ENCODE peak calls at places on chromosomes 2 and 18, in four cellular contexts. N is A549, Y is breast epithelium, B is AG10803. J is an unnamed sample.
A peak's percentile ranks its signal among the peaks of the same experiment; 100 is the strongest.

GRCh38 chr2:241767464-241768250 is 9.0 kb upstream of the GAL3ST2 start:
- DNase-seq in B (no peak), Y (peak; percentile 5), N (no peak), J (no peak)

GRCh38 chr2:180657054-180657453 is 323.4 kb upstream of the UBE2E3 start:
- DNase-seq in B (peak; percentile 11), N (no peak), Y (no peak), J (peak; percentile 33)

GRCh38 chr18:13541621-13542519 is 184.5 kb downstream of the FAM210A start:
- DNase-seq in N (peak; percentile 4), B (no peak), Y (no peak), J (peak; percentile 72)

GRCh38 chr2:41782306-41783158 is 265.3 kb upstream of the PKDCC start:
- DNase-seq in B (peak; percentile 25), N (peak; percentile 53), Y (no peak), J (peak; percentile 40)

GRCh38 chr2:43636616-43637015 is 444 bp upstream of the PLEKHH2 start:
- DNase-seq in B (no peak), Y (no peak), N (no peak), J (no peak)

GRCh38 chr2:47785986-47786385 is 3.0 kb downstream of the MSH6 start:
- DNase-seq in Y (no peak), B (no peak), N (no peak), J (peak; percentile 76)

GRCh38 chr2:77629529-77629928 is 107.4 kb upstream of the LRRTM4 start:
- DNase-seq in B (no peak), N (no peak), Y (no peak), J (no peak)

GRCh38 chr2:191961556-191961955 is 114.7 kb upstream of the CAVIN2 start:
- DNase-seq in Y (no peak), B (no peak), N (no peak), J (peak; percentile 9)

GRCh38 chr2:119820275-119820674 is 60.6 kb downstream of the PTPN4 start:
- DNase-seq in Y (no peak), N (no peak), B (peak; percentile 85), J (peak; percentile 63)

GRCh38 chr2:140786585-140786984 is 1344.2 kb downstream of the LRP1B start:
- DNase-seq in B (no peak), N (no peak), Y (no peak), J (no peak)

GRCh38 chr2:12755384-12755783 is 38.6 kb downstream of the TRIB2 start:
- DNase-seq in Y (no peak), B (no peak), N (no peak), J (no peak)

GRCh38 chr2:241443486-241444223 is 64.7 kb downstream of the STK25 start:
- DNase-seq in B (peak; percentile 34), Y (peak; percentile 41), N (no peak), J (peak; percentile 50)

GRCh38 chr2:76008001-76008702 is 297.4 kb upstream of the GCFC2 start:
- DNase-seq in Y (peak; percentile 54), N (no peak), B (no peak), J (no peak)

GRCh38 chr2:75432761-75433361 is 127.9 kb downstream of the EVA1A start:
- DNase-seq in N (no peak), Y (no peak), B (peak; percentile 32), J (peak; percentile 2)

GRCh38 chr2:23199115-23199918 is 185.7 kb upstream of the KLHL29 start:
- DNase-seq in Y (no peak), B (peak; percentile 30), N (peak; percentile 13), J (peak; percentile 21)

GRCh38 chr2:71276311-71277158 is 49.6 kb upstream of the PAIP2B start:
- DNase-seq in N (peak; percentile 89), B (peak; percentile 77), Y (peak; percentile 51), J (peak; percentile 60)

GRCh38 chr2:2701176-2701781 is 370.2 kb upstream of the MYT1L start:
- DNase-seq in B (no peak), N (no peak), Y (no peak), J (no peak)

GRCh38 chr2:2696341-2697132 is 365.5 kb upstream of the MYT1L start:
- DNase-seq in B (no peak), Y (no peak), N (no peak), J (no peak)

GRCh38 chr2:2701813-2702212 is 370.7 kb upstream of the MYT1L start:
- DNase-seq in Y (no peak), B (no peak), N (no peak), J (no peak)

GRCh38 chr2:2699117-2699497 is 368.0 kb upstream of the MYT1L start:
- DNase-seq in B (no peak), Y (no peak), N (no peak), J (no peak)

DNA sequence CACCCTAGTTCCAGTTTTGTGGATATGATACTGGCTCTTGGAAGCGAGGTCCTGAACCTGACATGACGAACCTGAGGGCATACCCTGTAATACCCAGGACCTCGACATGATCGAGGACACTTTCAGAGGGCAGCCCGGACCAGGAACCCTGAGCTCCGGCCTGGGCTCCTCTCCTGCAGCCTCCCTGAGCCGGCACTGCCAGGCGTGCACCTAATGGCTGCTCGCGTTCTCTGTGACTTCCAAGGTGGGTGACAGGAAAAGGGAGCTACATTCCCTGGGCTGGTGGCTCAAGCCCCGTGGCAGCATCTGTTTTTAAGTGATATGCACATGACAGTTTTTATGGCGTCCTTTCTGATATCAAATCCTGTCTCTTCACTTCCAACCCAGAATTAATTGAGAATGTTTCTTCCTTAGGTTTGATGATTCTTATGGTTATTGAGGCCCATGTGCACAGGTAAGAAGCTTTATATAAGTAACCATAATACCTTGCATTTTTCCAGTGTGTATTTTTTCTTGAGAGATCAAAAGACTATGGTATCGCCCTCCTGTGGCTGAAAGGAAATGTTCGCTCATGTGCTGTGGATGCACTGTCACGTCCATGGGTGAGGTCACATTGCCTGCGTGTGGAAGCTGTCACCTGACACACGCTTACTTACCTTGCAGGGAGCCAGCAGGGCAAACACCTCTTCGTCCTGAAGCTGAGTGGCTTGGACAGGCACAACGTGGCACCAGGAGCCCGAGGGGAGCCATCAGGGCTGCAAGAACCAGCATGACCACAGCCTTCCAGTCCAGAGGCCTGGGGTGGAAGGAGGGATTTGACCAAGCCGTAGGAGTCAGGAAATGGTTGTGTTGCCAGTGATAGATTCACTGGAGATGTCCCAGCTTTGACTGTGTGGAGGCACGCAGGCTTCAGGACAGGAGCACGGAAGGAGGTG is 367.4 kb upstream of the MYT1L start:
- DNase-seq in N (peak; percentile 33), Y (no peak), B (no peak), J (no peak)
- TF ChIP-seq CTCF in N (peak; percentile 25), Y (no peak), B (no peak), J (no peak)

DNA sequence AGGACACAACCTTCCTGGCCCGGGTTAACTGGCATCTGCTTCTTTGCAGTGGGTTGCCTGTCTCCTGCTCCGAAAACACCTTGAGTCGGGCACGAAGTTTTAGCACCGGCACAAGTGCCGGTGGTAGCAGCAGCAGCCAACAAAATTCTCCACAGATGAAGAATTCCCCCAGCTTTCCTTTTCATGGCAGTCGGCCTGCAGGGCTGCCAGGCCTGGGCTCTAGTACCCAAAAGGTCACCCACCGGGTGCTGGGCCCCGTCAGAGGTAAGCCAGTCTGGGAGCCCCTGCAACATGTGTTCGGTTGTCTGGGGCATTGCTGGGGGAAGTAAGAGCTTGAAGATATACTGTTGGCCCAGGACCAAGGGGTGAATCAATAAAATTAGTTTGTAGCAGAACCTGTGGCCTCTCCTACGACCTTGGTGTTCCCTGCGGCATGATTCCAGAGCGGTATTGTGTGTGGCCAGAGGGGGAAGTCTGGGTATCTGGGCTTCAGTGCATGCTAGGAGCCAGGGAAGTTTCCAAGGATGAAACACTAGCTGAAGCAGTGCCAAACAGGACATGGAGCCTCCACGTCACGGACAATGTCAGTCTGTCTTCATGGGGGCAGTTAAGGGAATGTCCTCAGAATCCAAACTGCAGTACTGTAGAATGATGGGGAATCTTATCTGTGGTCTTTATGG is 7.8 kb downstream of the AGBL5 start:
- DNase-seq in Y (no peak), N (no peak), B (no peak), J (no peak)
- H3K4me3 ChIP-seq in Y (no peak overlapping the region), N (no peak overlapping the region), B (no peak overlapping the region), J (no peak overlapping the region)

GRCh38 chr2:234559609-234560008 is 62.7 kb upstream of the ARL4C start:
- DNase-seq in N (peak; percentile 25), Y (no peak), B (no peak), J (no peak)

GRCh38 chr2:234556848-234557573 is 60.1 kb upstream of the ARL4C start:
- DNase-seq in N (peak; percentile 43), B (peak; percentile 24), Y (no peak), J (no peak)

GRCh38 chr2:234555161-234555560 is 58.3 kb upstream of the ARL4C start:
- DNase-seq in Y (no peak), N (no peak), B (no peak), J (no peak)

GRCh38 chr2:234555616-234556249 is 58.9 kb upstream of the ARL4C start:
- DNase-seq in B (peak; percentile 66), N (no peak), Y (no peak), J (peak; percentile 72)

GRCh38 chr2:234558642-234559041 is 61.8 kb upstream of the ARL4C start:
- DNase-seq in N (no peak), B (no peak), Y (no peak), J (no peak)
- TF ChIP-seq CTCF in N (no peak), B (no peak), Y (no peak), J (no peak)

DNA sequence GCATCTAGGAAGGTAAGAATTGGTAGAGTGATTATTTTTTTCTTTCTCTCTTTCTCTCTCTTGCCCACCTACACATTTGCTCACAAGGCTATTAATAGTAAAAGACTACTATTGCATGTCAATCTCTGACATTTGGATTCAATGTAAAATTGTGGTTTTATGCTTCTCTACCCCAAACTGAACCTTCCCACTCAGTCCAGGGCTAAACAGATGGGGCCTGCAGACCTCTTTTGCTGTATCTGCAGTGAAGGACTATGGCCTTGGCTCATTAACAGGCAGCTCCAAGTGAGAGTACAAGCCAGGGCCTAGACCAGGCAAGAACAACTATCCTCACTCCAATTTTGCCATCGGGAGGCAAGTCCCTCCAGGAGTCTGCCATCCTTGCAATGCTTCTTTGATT is 68.3 kb upstream of the ARL4C start:
- DNase-seq in Y (no peak), N (no peak), B (peak; percentile 19), J (no peak)
- H3K4me3 ChIP-seq in Y (no peak overlapping the region), N (no peak overlapping the region), B (no peak overlapping the region), J (no peak overlapping the region)

J was measured in fibroblast of villous mesenchyme.